ENCODE peak calls at places on chromosomes 6 and 20, in four cellular contexts. E is CD4-positive, alpha-beta memory T cell; Z is effector memory CD4-positive, alpha-beta T cell; Q is cardiac muscle cell. C is an unnamed sample.
A peak's percentile ranks its signal among the peaks of the same experiment; 100 is the strongest.

GRCh38 chr6:163757506-163757905 is 343.0 kb downstream of the QKI start:
- DNase-seq in Q (no peak), E (no peak), Z (no peak), C (no peak)

GRCh38 chr6:26122402-26122792 is 35.2 kb downstream of the HFE start:
- DNase-seq in Q (peak; percentile 41), Z (peak; percentile 6), E (no peak), C (no peak)

GRCh38 chr6:154343473-154344308 is 12.9 kb downstream of the IPCEF1 start:
- DNase-seq in Q (peak; percentile 40), E (no peak), Z (no peak), C (no peak)

GRCh38 chr20:6034134-6034969 is 19.5 kb downstream of the LRRN4 start:
- DNase-seq in Z (no peak), E (no peak), Q (peak; percentile 85), C (no peak)

GRCh38 chr20:13340088-13340487 is 119.0 kb downstream of the ISM1 start:
- DNase-seq in Z (no peak), E (no peak), Q (no peak), C (no peak)

GRCh38 chr20:40563296-40563950 is 125.6 kb downstream of the MAFB start:
- DNase-seq in Z (no peak), E (no peak), Q (no peak), C (no peak)

GRCh38 chr6:139370047-139370706 is 4.3 kb downstream of the CITED2 start:
- DNase-seq in E (no peak), Q (peak; percentile 70), Z (no peak), C (no peak)

GRCh38 chr6:34792605-34793500 is 970 bp downstream of the BLTP3A start:
- DNase-seq in Q (peak; percentile 35), Z (no peak), E (no peak), C (peak; percentile 54)

GRCh38 chr20:1660263-1660662 is 2.7 kb upstream of the SIRPG start:
- DNase-seq in E (peak; percentile 24), Q (no peak), Z (no peak), C (no peak)

GRCh38 chr6:99739526-99739925 is 132.9 kb downstream of the PRDM13 start:
- DNase-seq in Z (no peak), E (no peak), Q (no peak), C (no peak)

GRCh38 chr20:54054516-54054915 is 15.9 kb downstream of the BCAS1 start:
- DNase-seq in E (no peak), Z (no peak), Q (no peak), C (no peak)

GRCh38 chr6:134177753-134178229 is 125.4 kb upstream of the SLC2A12 start:
- DNase-seq in Q (no peak), E (no peak), Z (no peak), C (no peak)

GRCh38 chr20:10579942-10580341 is 93.9 kb downstream of the JAG1 start:
- DNase-seq in Q (no peak), E (no peak), Z (no peak), C (no peak)

GRCh38 chr6:10662207-10662606 is 32.2 kb downstream of the C6orf52 start:
- DNase-seq in Q (no peak), Z (no peak), E (no peak), C (no peak)

GRCh38 chr20:7710440-7710839 is 229.8 kb downstream of the HAO1 start:
- DNase-seq in Q (no peak), E (no peak), Z (no peak), C (no peak)

GRCh38 chr6:148750826-148751225 is 4.0 kb downstream of the UST start:
- DNase-seq in Z (no peak), Q (no peak), E (no peak), C (no peak)

GRCh38 chr6:72913797-72914196 is 291.9 kb downstream of the KCNQ5 start:
- DNase-seq in Z (no peak), Q (no peak), E (no peak), C (no peak)

GRCh38 chr6:52285174-52286068 is 879 bp upstream of the MCM3 start:
- DNase-seq in E (no peak), Q (peak; percentile 17), Z (no peak), C (no peak)

GRCh38 chr6:114167583-114168576 is 174.9 kb downstream of the HS3ST5 start:
- DNase-seq in E (no peak), Q (peak; percentile 31), Z (no peak), C (no peak)

GRCh38 chr20:19974621-19975435 is 42.3 kb upstream of the NAA20 start:
- DNase-seq in Q (peak; percentile 74), Z (no peak), E (no peak), C (peak; percentile 95)

GRCh38 chr20:4795394-4795793 is 73.7 kb downstream of the PRND start:
- DNase-seq in E (no peak), Q (no peak), Z (no peak), C (no peak)

GRCh38 chr6:95091823-95092436 is 485.4 kb upstream of the MANEA start:
- DNase-seq in Q (peak; percentile 60), E (no peak), Z (no peak), C (no peak)

GRCh38 chr6:116595247-116595646 is 21.0 kb upstream of the RSPH4A start:
- DNase-seq in E (no peak), Q (no peak), Z (no peak), C (no peak)

GRCh38 chr20:49278817-49279676 is 1.2 kb upstream of the ZNFX1 start:
- DNase-seq in E (no peak), Z (no peak), Q (no peak), C (no peak)

GRCh38 chr6:40188931-40189330 is 254.7 kb upstream of the MOCS1 start:
- DNase-seq in E (no peak), Q (no peak), Z (no peak), C (no peak)

GRCh38 chr6:84119277-84119676 is 85.7 kb downstream of the MRAP2 start:
- DNase-seq in Z (no peak), Q (no peak), E (no peak), C (no peak)

GRCh38 chr6:11714116-11714797 is 64.3 kb downstream of the ADTRP start:
- DNase-seq in E (no peak), Z (no peak), Q (no peak), C (no peak)

GRCh38 chr6:132819405-132820145 is 5.2 kb downstream of the RPS12 start:
- DNase-seq in Q (no peak), E (no peak), Z (no peak), C (no peak)

GRCh38 chr20:21117521-21117920 is 8.4 kb upstream of the KIZ start:
- DNase-seq in E (no peak), Q (no peak), Z (no peak), C (no peak)

GRCh38 chr6:20953019-20953418 is 418.8 kb downstream of the CDKAL1 start:
- DNase-seq in Q (no peak), E (no peak), Z (no peak), C (no peak)

GRCh38 chr6:89353118-89353556 is 615 bp upstream of the UBE2J1 start:
- DNase-seq in Q (no peak), Z (no peak), E (no peak), C (peak; percentile 47)

DNA sequence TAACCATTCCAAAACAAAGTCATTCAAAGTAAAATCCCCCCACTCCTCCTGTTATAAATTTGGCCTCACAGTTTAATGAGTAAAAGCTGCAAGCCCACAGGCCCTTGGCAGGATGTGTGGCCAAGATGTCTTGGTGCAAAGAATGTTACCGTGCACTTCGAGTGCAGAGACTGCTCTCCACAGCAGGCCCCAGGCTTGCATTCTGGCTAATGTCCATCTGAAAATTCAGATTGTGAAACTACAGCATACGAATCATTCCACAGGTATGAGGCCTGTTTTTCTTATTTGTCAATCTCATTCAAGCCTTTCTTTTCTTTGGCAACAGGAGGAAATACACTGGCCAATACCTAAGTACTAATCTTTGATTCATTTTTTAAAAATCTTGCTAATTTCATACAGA is 7.1 kb downstream of the RPS6KA2 start:
- DNase-seq in Z (no peak), E (no peak), Q (no peak), C (peak; percentile 71)
- H3K4me3 ChIP-seq in Z (no peak overlapping the region), E (no peak overlapping the region), Q (no peak overlapping the region), C (no peak overlapping the region)

GRCh38 chr20:63092660-63093215 is 86.0 kb upstream of the BHLHE23 start:
- DNase-seq in Q (no peak), E (no peak), Z (no peak), C (peak; percentile 29)
- H3K27me3 ChIP-seq in Q (peaks cover 49% of the 10 kb centered on the region), E (no peaks in the 10 kb centered on the region), Z (no peaks in the 10 kb centered on the region), C (no peaks in the 10 kb centered on the region)

DNA sequence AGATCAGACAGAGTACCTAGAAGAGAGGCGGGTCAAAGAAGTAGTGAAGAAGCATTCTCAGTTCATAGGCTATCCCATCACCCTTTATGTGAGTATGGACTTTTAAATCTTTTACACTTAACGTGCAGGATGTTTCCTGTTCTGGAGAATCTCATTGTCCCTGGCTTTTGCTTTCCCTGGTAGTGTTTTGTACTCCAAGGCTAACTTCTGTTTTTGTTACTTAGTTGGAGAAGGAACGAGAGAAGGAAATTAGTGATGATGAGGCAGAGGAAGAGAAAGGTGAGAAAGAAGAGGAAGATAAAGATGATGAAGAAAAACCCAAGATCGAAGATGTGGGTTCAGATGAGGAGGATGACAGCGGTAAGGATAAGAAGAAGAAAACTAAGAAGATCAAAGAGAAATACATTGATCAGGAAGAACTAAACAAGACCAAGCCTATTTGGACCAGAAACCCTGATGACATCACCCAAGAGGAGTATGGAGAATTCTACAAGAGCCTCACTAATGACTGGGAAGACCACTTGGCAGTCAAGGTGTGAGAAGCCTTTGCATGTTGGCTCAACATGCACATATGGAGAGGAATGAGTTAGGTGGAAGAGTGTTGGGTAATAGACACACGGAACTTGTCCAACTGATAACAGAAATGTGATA is 3.3 kb downstream of the HSP90AB1 start:
- DNase-seq in Q (no peak), E (no peak), Z (no peak), C (no peak)
- H3K36me3 ChIP-seq in Q (peaks cover 64% of the 10 kb centered on the region), E (peaks cover 60% of the 10 kb centered on the region), Z (peaks cover 65% of the 10 kb centered on the region), C (peaks cover 7% of the 10 kb centered on the region)

GRCh38 chr6:147322299-147323162 is 118.3 kb downstream of the STXBP5 start:
- DNase-seq in E (peak; percentile 25), Q (no peak), Z (no peak), C (no peak)

GRCh38 chr6:147321260-147321659 is 117.0 kb downstream of the STXBP5 start:
- DNase-seq in Q (no peak), E (no peak), Z (no peak), C (no peak)
- H3K4me3 ChIP-seq in Q (no peak overlapping the region), E (no peak overlapping the region), Z (no peak overlapping the region), C (no peak overlapping the region)

GRCh38 chr6:32405656-32406055 is 1.3 kb downstream of the BTNL2 start:
- DNase-seq in Z (no peak), E (no peak), Q (no peak), C (no peak)

GRCh38 chr6:32401564-32401963 is 5.4 kb downstream of the BTNL2 start:
- DNase-seq in Z (no peak), E (no peak), Q (no peak), C (no peak)

GRCh38 chr6:32406197-32406596 is 784 bp downstream of the BTNL2 start:
- DNase-seq in Q (no peak), Z (no peak), E (no peak), C (no peak)

GRCh38 chr6:32406857-32407256 is at the start of gene BTNL2:
- DNase-seq in Z (no peak), Q (no peak), E (no peak), C (no peak)

GRCh38 chr6:32402812-32403211 is 4.2 kb downstream of the BTNL2 start:
- DNase-seq in E (no peak), Q (no peak), Z (no peak), C (no peak)
- H3K27me3 ChIP-seq in E (peaks cover 11% of the 10 kb centered on the region), Q (peaks cover 6% of the 10 kb centered on the region), Z (peaks cover 3% of the 10 kb centered on the region), C (peaks cover 4% of the 10 kb centered on the region)

GRCh38 chr20:50903353-50904051 is 27.7 kb downstream of the ADNP start:
- DNase-seq in Z (no peak), E (no peak), Q (no peak), C (no peak)
- H3K36me3 ChIP-seq in Z (peaks cover 20% of the 10 kb centered on the region), E (peaks cover 27% of the 10 kb centered on the region), Q (peaks cover 30% of the 10 kb centered on the region), C (peaks cover 5% of the 10 kb centered on the region)

C was measured in aorta.